ENCODE peak calls at places on chromosome X, in eight cellular contexts. M is activated B cell treated with CpG ODN at 0.5 μM for 24 hours, W is right lobe of liver, H is AG04449, P is GM10248, Y is astrocyte, S is osteocyte, C is ovary. R is an unnamed sample.
A peak's percentile ranks its signal among the peaks of the same experiment; 100 is the strongest.

GRCh38 chrX:121322159-121322558 is 274.7 kb downstream of the GLUD2 start:
- DNase-seq in M (no peak), S (no peak), C (no peak), P (no peak), Y (no peak), W (no peak), H (no peak), R (no peak)

GRCh38 chrX:110915120-110915519 is 119.5 kb upstream of the CHRDL1 start:
- DNase-seq in Y (peak; percentile 86), H (peak; percentile 2), S (no peak), W (no peak), C (no peak), P (no peak), M (no peak), R (peak; percentile 35)

GRCh38 chrX:50448565-50448964 is 22.1 kb downstream of the DGKK start:
- DNase-seq in C (no peak), M (no peak), H (no peak), Y (no peak), W (no peak), P (no peak), S (no peak), R (no peak)

GRCh38 chrX:76279007-76279406 is 106.1 kb downstream of the PBDC1 start:
- DNase-seq in H (peak; percentile 7), S (no peak), Y (peak; percentile 9), M (no peak), W (no peak), P (peak; percentile 32), C (peak; percentile 33), R (peak; percentile 5)

GRCh38 chrX:9728271-9728670 is 37.4 kb downstream of the GPR143 start:
- DNase-seq in W (no peak), H (no peak), C (no peak), M (no peak), P (no peak), Y (no peak), S (no peak), R (no peak)

GRCh38 chrX:57952320-57952678 is 42.0 kb upstream of the ZXDA start:
- DNase-seq in P (no peak), Y (no peak), H (no peak), W (no peak), M (no peak), S (no peak), C (no peak), R (no peak)

GRCh38 chrX:95764972-95765451 is 919.6 kb upstream of the DIAPH2 start:
- DNase-seq in W (no peak), C (peak; percentile 32), P (peak; percentile 3), S (no peak), H (no peak), M (no peak), Y (peak; percentile 4), R (no peak)

GRCh38 chrX:26328610-26329319 is 112.8 kb downstream of the MAGEB5 start:
- DNase-seq in S (no peak), Y (no peak), P (no peak), M (no peak), H (no peak), C (no peak), W (no peak), R (no peak)

GRCh38 chrX:1932231-1932630 is 317.4 kb downstream of the ASMT start:
- DNase-seq in Y (peak; percentile 47), H (peak; percentile 49), S (no peak), M (no peak), P (no peak), W (no peak), C (no peak), R (no peak)

GRCh38 chrX:38000706-38001105 is 5.6 kb upstream of the SYTL5 start:
- DNase-seq in C (no peak), S (no peak), P (no peak), Y (no peak), W (no peak), H (no peak), M (no peak), R (no peak)

GRCh38 chrX:74262472-74263209 is 41.3 kb upstream of the ZCCHC13 start:
- DNase-seq in C (no peak), M (no peak), Y (no peak), W (no peak), S (no peak), H (no peak), P (no peak), R (no peak)

GRCh38 chrX:109847257-109848187 is 114.5 kb upstream of the ACSL4 start:
- DNase-seq in C (peak; percentile 28), P (no peak), H (peak; percentile 80), S (no peak), W (no peak), Y (peak; percentile 90), M (no peak), R (peak; percentile 75)

GRCh38 chrX:120271218-120271617 is 20.6 kb downstream of the ZBTB33 start:
- DNase-seq in S (no peak), M (no peak), P (no peak), W (peak; percentile 44), C (no peak), Y (no peak), H (no peak), R (no peak)

GRCh38 chrX:10722804-10723364 is 102.5 kb upstream of the MID1 start:
- DNase-seq in P (peak; percentile 54), Y (peak; percentile 13), S (no peak), M (no peak), H (no peak), C (peak; percentile 75), W (no peak), R (peak; percentile 39)

GRCh38 chrX:16573781-16574180 is 76.2 kb upstream of the S100G start:
- DNase-seq in W (no peak), M (no peak), P (no peak), S (no peak), Y (peak; percentile 49), H (peak; percentile 36), C (no peak), R (no peak)

GRCh38 chrX:68443155-68443868 is 10.0 kb upstream of the OPHN1 start:
- DNase-seq in S (no peak), P (no peak), M (no peak), W (no peak), H (no peak), Y (peak; percentile 47), C (no peak), R (no peak)

GRCh38 chrX:124098089-124098488 is 136.6 kb downstream of the STAG2 start:
- DNase-seq in C (no peak), M (no peak), W (no peak), Y (peak; percentile 24), H (no peak), P (peak; percentile 13), S (no peak), R (peak; percentile 3)

GRCh38 chrX:47093248-47093647 is 15.0 kb downstream of the RGN start:
- DNase-seq in M (no peak), C (no peak), P (no peak), W (no peak), H (no peak), Y (peak; percentile 1), S (no peak), R (no peak)

GRCh38 chrX:53445977-53446376 is 11.8 kb upstream of the HSD17B10 start:
- DNase-seq in H (no peak), M (no peak), C (no peak), P (peak; percentile 44), W (peak; percentile 41), S (no peak), Y (no peak), R (no peak)

GRCh38 chrX:1108451-1109445 is 103.7 kb downstream of the CRLF2 start:
- DNase-seq in M (no peak), Y (no peak), W (no peak), S (no peak), C (no peak), P (no peak), H (no peak), R (no peak)

GRCh38 chrX:95076449-95076848 is 1402.4 kb downstream of the FAM133A start:
- DNase-seq in M (no peak), P (no peak), Y (no peak), W (no peak), S (no peak), C (no peak), H (no peak), R (no peak)

GRCh38 chrX:13763489-13763888 is 28.9 kb downstream of the OFD1 start:
- DNase-seq in C (no peak), M (no peak), W (no peak), H (no peak), P (no peak), Y (no peak), S (no peak), R (no peak)
- TF ChIP-seq CTCF in C (no peak), M (no peak), W (no peak), H (no peak), P (no peak), Y (no peak), S (no peak), R (no peak)

DNA sequence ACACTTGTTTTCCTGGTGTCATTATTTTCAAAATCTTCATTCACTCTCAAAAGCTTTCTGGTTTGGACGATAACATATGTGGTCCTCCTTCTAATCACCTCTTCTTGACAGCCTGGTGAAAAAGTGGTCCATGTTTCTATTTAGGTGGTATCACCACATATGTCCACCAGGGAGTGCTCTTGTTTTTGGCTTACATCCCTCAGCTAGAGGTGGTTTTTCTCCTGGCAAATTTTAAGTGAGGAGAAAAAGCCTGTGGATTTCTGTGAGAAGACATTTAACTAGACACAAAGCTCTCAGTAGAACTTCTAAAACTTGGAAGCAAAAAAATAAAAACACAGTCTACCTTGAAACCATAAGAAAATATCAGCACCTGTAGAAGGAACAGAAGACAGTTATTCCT is 58.0 kb upstream of the FRMPD4 start:
- DNase-seq in H (peak; percentile 2), C (no peak), P (peak; percentile 10), Y (peak; percentile 6), S (no peak), M (no peak), W (no peak), R (peak; percentile 2)
- TF ChIP-seq CTCF in H (peak; percentile 46), C (no peak), P (peak; percentile 30), Y (peak; percentile 47), S (peak; percentile 70), M (no peak), W (peak; percentile 49), R (peak; percentile 42)

GRCh38 chrX:150486011-150486410 is 82.4 kb upstream of the MTM1 start:
- DNase-seq in S (no peak), P (no peak), W (peak; percentile 64), C (peak; percentile 58), Y (peak; percentile 18), H (no peak), M (no peak), R (no peak)
- TF ChIP-seq CTCF in S (peak; percentile 71), P (peak; percentile 33), W (peak; percentile 85), C (no peak), Y (peak; percentile 52), H (peak; percentile 67), M (no peak), R (peak; percentile 70)

GRCh38 chrX:138031715-138032114 is 465.8 kb downstream of the ZIC3 start:
- DNase-seq in H (no peak), P (no peak), S (no peak), W (no peak), M (no peak), C (no peak), Y (no peak), R (no peak)

GRCh38 chrX:138020941-138021340 is 455.0 kb downstream of the ZIC3 start:
- DNase-seq in S (no peak), W (no peak), Y (no peak), H (no peak), M (no peak), C (no peak), P (no peak), R (no peak)

DNA sequence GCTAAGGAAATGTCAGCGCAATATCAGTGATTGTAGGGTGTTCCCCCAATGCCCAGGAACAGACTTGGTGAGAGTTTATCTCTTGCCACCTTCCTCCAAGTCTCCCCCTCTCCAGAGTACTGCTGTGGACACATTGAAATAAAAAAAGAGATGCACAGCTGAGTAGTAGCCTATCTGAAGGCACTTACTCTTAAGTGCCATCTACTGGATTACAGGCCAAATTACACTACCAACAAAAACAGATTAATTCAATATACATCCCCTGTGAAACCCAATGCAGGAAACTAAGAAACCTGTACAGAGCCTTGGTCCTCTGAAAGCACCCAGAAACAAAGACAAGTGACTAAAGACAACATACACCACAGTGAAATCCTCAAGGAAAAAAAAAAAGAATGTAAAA is 460.3 kb downstream of the ZIC3 start:
- DNase-seq in W (no peak), Y (no peak), P (peak; percentile 15), H (no peak), C (no peak), S (no peak), M (no peak), R (no peak)
- TF ChIP-seq CTCF in W (peak; percentile 55), Y (peak; percentile 27), P (peak; percentile 20), H (no peak), C (no peak), S (peak; percentile 13), M (no peak), R (peak; percentile 34)

R was measured in AG09319.